ENCODE peak calls at places on chromosome 11, in five cellular contexts. L is occipital lobe, V is LHCN-M2, F is DMS 273 treated with DMSO at 0.1 percent for 48 hours, G is sigmoid colon. Q is an unnamed sample.

GRCh38 chr11:61645179-61645868 is 34.9 kb upstream of the DAGLA start:
- DNase-seq in L (no peak), V (peak), F (no peak), G (no peak), Q (no peak)

GRCh38 chr11:69373251-69373635 is 79.3 kb downstream of the MYEOV start:
- DNase-seq in L (no peak), V (no peak), F (no peak), G (no peak), Q (no peak)

GRCh38 chr11:85682330-85683305 is 3.4 kb downstream of the CCDC89 start:
- DNase-seq in L (peak), V (peak), F (peak), G (peak), Q (peak)

GRCh38 chr11:30488304-30488998 is 97.7 kb downstream of the MPPED2 start:
- DNase-seq in L (no peak), V (peak), F (no peak), G (no peak), Q (no peak)

GRCh38 chr11:12248330-12248729 is 129.0 kb upstream of the PARVA start:
- DNase-seq in L (peak), V (no peak), F (no peak), G (peak), Q (no peak)

GRCh38 chr11:6992457-6993431 is 27.4 kb downstream of the ZNF214 start:
- DNase-seq in L (no peak), V (peak), F (no peak), G (no peak), Q (no peak)

GRCh38 chr11:46590740-46591606 is 2.9 kb downstream of the AMBRA1 start:
- DNase-seq in L (no peak), V (no peak), F (no peak), G (no peak), Q (no peak)

GRCh38 chr11:65982824-65983588 is 19.0 kb downstream of the EIF1AD start:
- DNase-seq in L (no peak), V (no peak), F (no peak), G (peak), Q (no peak)

GRCh38 chr11:31812392-31813241 is 1.5 kb upstream of the PAX6 start:
- DNase-seq in L (no peak), V (no peak), F (no peak), G (no peak), Q (peak)

GRCh38 chr11:66479741-66480115 is 506 bp upstream of the DPP3 start:
- DNase-seq in L (no peak), V (no peak), F (no peak), G (no peak), Q (no peak)

GRCh38 chr11:2537896-2538855 is 93.4 kb downstream of the KCNQ1 start:
- DNase-seq in L (no peak), V (peak), F (no peak), G (peak), Q (no peak)

GRCh38 chr11:83033972-83034672 is 37.6 kb downstream of the RAB30 start:
- DNase-seq in L (peak), V (peak), F (peak), G (peak), Q (peak)

GRCh38 chr11:83477772-83478171 is 191.6 kb upstream of the CCDC90B start:
- DNase-seq in L (no peak), V (no peak), F (no peak), G (no peak), Q (no peak)

GRCh38 chr11:32774081-32774480 is 20.4 kb downstream of the CCDC73 start:
- DNase-seq in L (no peak), V (no peak), F (no peak), G (no peak), Q (no peak)

GRCh38 chr11:61700221-61700620 is 20.0 kb downstream of the DAGLA start:
- DNase-seq in L (no peak), V (peak), F (no peak), G (no peak), Q (no peak)

GRCh38 chr11:121452609-121453150 is at the start of gene SORL1-AS1:
- DNase-seq in L (no peak), V (no peak), F (no peak), G (no peak), Q (no peak)

GRCh38 chr11:8690374-8691342 is 8.1 kb downstream of the RPL27A start:
- DNase-seq in L (no peak), V (no peak), F (no peak), G (no peak), Q (no peak)

GRCh38 chr11:12160680-12161079 is 50.3 kb downstream of the MICAL2 start:
- DNase-seq in L (no peak), V (no peak), F (no peak), G (no peak), Q (no peak)

GRCh38 chr11:134584706-134585445 is 172.8 kb upstream of the B3GAT1 start:
- DNase-seq in L (no peak), V (no peak), F (no peak), G (no peak), Q (no peak)

GRCh38 chr11:110711776-110712642 is at the start of gene ARHGAP20:
- DNase-seq in L (peak), V (peak), F (peak), G (peak), Q (peak)

GRCh38 chr11:1908579-1908978 is 10.9 kb upstream of the TNNT3 start:
- DNase-seq in L (no peak), V (no peak), F (no peak), G (no peak), Q (no peak)

GRCh38 chr11:100872951-100873350 is 185.9 kb downstream of the ARHGAP42 start:
- DNase-seq in L (no peak), V (peak), F (no peak), G (no peak), Q (no peak)